ENCODE peak calls at places on chromosomes 1 and 21, in seven cellular contexts. Y, L, Z, T, F, N and R are unnamed samples.

GRCh38 chr1:209434631-209435217 is 148.8 kb upstream of the CAMK1G start:
- DNase-seq in Y (no peak), L (no peak), Z (no peak), T (no peak), F (no peak), N (no peak), R (no peak)

GRCh38 chr1:107228704-107229103 is 87.9 kb downstream of the NTNG1 start:
- DNase-seq in Y (no peak), L (no peak), Z (no peak), T (no peak), F (no peak), N (no peak), R (peak; percentile 1)

GRCh38 chr1:229079196-229079595 is 191.7 kb upstream of the RAB4A start:
- DNase-seq in Y (no peak), L (no peak), Z (no peak), T (no peak), F (no peak), N (no peak), R (no peak)

GRCh38 chr1:225652726-225653462 is at the start of gene ENAH:
- DNase-seq in Y (peak; percentile 65), L (peak; percentile 92), Z (peak; percentile 89), T (peak; percentile 88), F (peak; percentile 80), N (peak; percentile 84), R (peak; percentile 61)

GRCh38 chr1:31437433-31438037 is 24.5 kb downstream of the SERINC2 start:
- DNase-seq in Y (no peak), L (no peak), Z (no peak), T (no peak), F (no peak), N (no peak), R (no peak)

GRCh38 chr1:3091334-3091733 is 22.3 kb downstream of the PRDM16 start:
- DNase-seq in Y (no peak), L (no peak), Z (no peak), T (no peak), F (no peak), N (no peak), R (no peak)

GRCh38 chr1:217369271-217369981 is 261.5 kb downstream of the GPATCH2 start:
- DNase-seq in Y (no peak), L (no peak), Z (no peak), T (no peak), F (no peak), N (no peak), R (no peak)

GRCh38 chr1:5370321-5370720 is 621.9 kb downstream of the NPHP4 start:
- DNase-seq in Y (no peak), L (no peak), Z (no peak), T (no peak), F (no peak), N (no peak), R (no peak)

GRCh38 chr1:57761628-57762027 is 337.8 kb upstream of the DAB1 start:
- DNase-seq in Y (no peak), L (no peak), Z (no peak), T (no peak), F (no peak), N (no peak), R (no peak)

GRCh38 chr1:107963009-107963408 is 2.0 kb downstream of the VAV3 start:
- DNase-seq in Y (no peak), L (no peak), Z (no peak), T (peak; percentile 12), F (no peak), N (no peak), R (no peak)

GRCh38 chr1:161300478-161300877 is 9.3 kb downstream of the MPZ start:
- DNase-seq in Y (no peak), L (no peak), Z (no peak), T (no peak), F (no peak), N (no peak), R (no peak)

GRCh38 chr1:172638885-172639831 is 19.7 kb upstream of the FASLG start:
- DNase-seq in Y (peak; percentile 51), L (no peak), Z (no peak), T (no peak), F (no peak), N (no peak), R (peak; percentile 26)

GRCh38 chr1:39729030-39729429 is 9.7 kb upstream of the PPIE start:
- DNase-seq in Y (no peak), L (no peak), Z (no peak), T (no peak), F (no peak), N (no peak), R (no peak)

GRCh38 chr1:21121764-21122471 is 54.8 kb downstream of the EIF4G3 start:
- DNase-seq in Y (no peak), L (no peak), Z (no peak), T (no peak), F (no peak), N (no peak), R (no peak)

GRCh38 chr1:189627427-189627826 is 850.2 kb downstream of the BRINP3 start:
- DNase-seq in Y (no peak), L (no peak), Z (no peak), T (no peak), F (no peak), N (no peak), R (no peak)

GRCh38 chr1:43147625-43148319 is 24.3 kb downstream of the EBNA1BP2 start:
- DNase-seq in Y (no peak), L (peak; percentile 60), Z (peak; percentile 85), T (peak; percentile 60), F (peak; percentile 63), N (peak; percentile 83), R (peak; percentile 53)

GRCh38 chr1:109716570-109717090 is 4.6 kb downstream of the GSTM5 start:
- DNase-seq in Y (no peak), L (no peak), Z (no peak), T (no peak), F (no peak), N (no peak), R (no peak)

GRCh38 chr1:92291372-92291999 is 7.3 kb downstream of the GLMN start:
- DNase-seq in Y (peak; percentile 10), L (peak; percentile 22), Z (no peak), T (no peak), F (no peak), N (peak; percentile 34), R (peak; percentile 9)

GRCh38 chr1:109671067-109671466 is 3.2 kb downstream of the GSTM2 start:
- DNase-seq in Y (no peak), L (peak; percentile 4), Z (no peak), T (no peak), F (no peak), N (no peak), R (no peak)

GRCh38 chr1:235748747-235749146 is 99.2 kb upstream of the GNG4 start:
- DNase-seq in Y (no peak), L (no peak), Z (no peak), T (no peak), F (no peak), N (no peak), R (no peak)

GRCh38 chr1:177368255-177368654 is 197.5 kb downstream of the BRINP2 start:
- DNase-seq in Y (no peak), L (no peak), Z (no peak), T (no peak), F (no peak), N (no peak), R (no peak)

GRCh38 chr21:29473808-29474207 is 175.1 kb downstream of the BACH1 start:
- DNase-seq in Y (no peak), L (no peak), Z (no peak), T (no peak), F (no peak), N (no peak), R (no peak)

GRCh38 chr1:67824771-67825170 is 8.5 kb downstream of the GNG12 start:
- DNase-seq in Y (no peak), L (no peak), Z (no peak), T (no peak), F (no peak), N (no peak), R (no peak)

GRCh38 chr1:18783705-18784522 is 75.5 kb downstream of the TAS1R2 start:
- DNase-seq in Y (no peak), L (no peak), Z (no peak), T (no peak), F (no peak), N (no peak), R (no peak)
- TF ChIP-seq POLR2A in Y (no peak), L (no peak), Z (no peak), T (no peak), F (no peak), N (no peak), R (no peak)

DNA sequence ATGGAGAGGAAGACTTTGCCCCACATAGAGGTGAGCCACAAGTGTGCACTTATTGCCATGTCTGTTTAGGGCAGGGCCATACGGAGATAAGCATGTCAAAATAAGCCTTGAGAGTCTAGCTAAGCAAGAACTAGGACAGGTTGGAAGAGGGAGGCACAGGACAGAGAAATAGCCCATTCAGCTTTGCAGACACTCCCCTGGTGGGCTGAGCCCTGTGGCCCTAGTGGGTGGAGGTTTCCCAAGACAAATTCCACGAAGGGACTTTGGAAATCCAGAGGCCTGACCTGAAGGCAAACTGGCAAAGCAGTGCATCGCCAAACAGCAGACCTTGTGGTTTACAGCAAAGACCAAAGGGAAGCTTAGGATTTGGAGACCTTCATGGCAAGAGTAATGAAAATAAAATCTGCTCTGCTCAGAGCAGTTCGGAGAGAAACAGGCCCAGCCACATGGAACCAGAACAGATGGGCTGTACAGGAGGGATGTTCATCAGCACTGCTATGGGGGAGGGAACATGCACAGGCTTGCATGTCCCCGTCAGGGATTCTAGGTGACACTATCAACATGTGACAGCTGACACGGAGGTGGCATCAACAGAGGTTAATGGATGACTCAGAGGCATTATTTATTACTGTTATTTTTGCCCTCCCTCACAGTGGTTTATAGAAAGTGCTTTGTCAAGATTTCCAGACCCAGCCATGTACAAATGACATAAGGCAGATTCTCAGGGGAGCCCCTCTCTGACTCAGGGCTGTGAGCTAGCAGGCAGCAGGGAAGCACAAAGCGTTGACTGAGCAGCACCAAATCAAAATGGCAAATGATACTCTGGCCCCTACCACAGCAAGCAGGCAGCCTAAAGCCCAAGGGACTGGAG is 90.1 kb upstream of the IRF2BP2 start:
- DNase-seq in Y (no peak), L (peak; percentile 85), Z (no peak), T (peak; percentile 50), F (peak; percentile 60), N (no peak), R (peak; percentile 55)
- TF ChIP-seq POLR2A in Y (no peak), L (no peak), Z (no peak), T (no peak), F (no peak), N (no peak), R (no peak)

DNA sequence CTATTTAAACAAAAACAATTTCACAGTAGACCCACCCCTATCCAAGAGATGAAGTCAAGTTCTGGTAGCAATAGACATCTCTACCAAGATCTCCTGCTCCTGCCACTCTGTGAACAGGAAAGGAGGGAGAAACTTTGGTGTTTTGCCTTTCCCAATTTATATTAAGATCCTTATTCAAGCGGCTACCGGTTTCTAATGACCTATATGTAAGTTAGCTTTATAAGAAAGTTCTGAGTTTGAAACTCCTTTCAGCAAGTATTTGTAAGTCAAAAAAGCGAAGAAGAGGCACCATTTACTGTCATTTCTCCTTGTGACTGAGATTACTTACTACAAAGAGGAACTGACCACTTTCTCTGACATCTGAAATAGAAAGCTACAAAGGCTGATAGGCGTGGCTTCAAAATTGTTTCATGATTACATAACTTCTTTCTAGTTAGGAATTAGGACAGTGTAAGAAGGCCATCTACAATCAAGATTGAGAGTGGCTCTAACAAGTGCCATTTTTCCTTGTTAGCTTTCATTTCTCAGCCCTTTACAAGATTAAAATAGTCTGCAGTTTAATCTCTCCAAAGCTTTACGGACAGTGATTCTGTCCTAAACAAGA is at the start of gene MNDA:
- DNase-seq in Y (no peak), L (no peak), Z (no peak), T (no peak), F (no peak), N (no peak), R (no peak)
- TF ChIP-seq POLR2A in Y (no peak), L (no peak), Z (no peak), T (no peak), F (no peak), N (no peak), R (no peak)

GRCh38 chr1:41496080-41497055 is 11.9 kb upstream of the EDN2 start:
- DNase-seq in Y (no peak), L (peak; percentile 92), Z (peak; percentile 91), T (peak; percentile 86), F (peak; percentile 85), N (peak; percentile 87), R (peak; percentile 82)
- TF ChIP-seq POLR2A in Y (no peak), L (peak; percentile 54), Z (peak; percentile 72), T (peak; percentile 69), F (no peak), N (no peak), R (peak; percentile 30)